ENCODE peak calls at places on chromosomes 5 and 9, in five cellular contexts. One of them, this sample, is unnamed.
A peak's percentile ranks its signal among the peaks of the same experiment; 100 is the strongest.

GRCh38 chr9:36572515-36573418 is at the start of gene MELK:
- DNase-seq in AG04449: no peak
- DNase-seq in stimulated activated CD4-positive, alpha-beta T cell treated with anti-CD3 and anti-CD28 coated beads, TNF-alpha, amount 100 ng/mL, for 48 hours: peak; percentile 84
- DNase-seq in DMS79 treated with DMSO at 0.1 percent for 48 hours: peak; percentile 79
- DNase-seq in GM20000: peak; percentile 93
- DNase-seq in this sample: peak; percentile 79

GRCh38 chr9:19924090-19924489 is 135.3 kb upstream of the SLC24A2 start:
- DNase-seq in stimulated activated CD4-positive, alpha-beta T cell treated with anti-CD3 and anti-CD28 coated beads, TNF-alpha, amount 100 ng/mL, for 48 hours: no peak
- DNase-seq in GM20000: no peak
- DNase-seq in DMS79 treated with DMSO at 0.1 percent for 48 hours: no peak
- DNase-seq in AG04449: no peak
- DNase-seq in this sample: no peak

GRCh38 chr9:131476777-131477345 is 25.9 kb upstream of the POMT1 start:
- DNase-seq in stimulated activated CD4-positive, alpha-beta T cell treated with anti-CD3 and anti-CD28 coated beads, TNF-alpha, amount 100 ng/mL, for 48 hours: no peak
- DNase-seq in AG04449: no peak
- DNase-seq in GM20000: no peak
- DNase-seq in DMS79 treated with DMSO at 0.1 percent for 48 hours: no peak
- DNase-seq in this sample: no peak

GRCh38 chr5:176870110-176870591 is 29.0 kb downstream of the HK3 start:
- DNase-seq in stimulated activated CD4-positive, alpha-beta T cell treated with anti-CD3 and anti-CD28 coated beads, TNF-alpha, amount 100 ng/mL, for 48 hours: no peak
- DNase-seq in GM20000: no peak
- DNase-seq in DMS79 treated with DMSO at 0.1 percent for 48 hours: no peak
- DNase-seq in AG04449: no peak
- DNase-seq in this sample: peak; percentile 53

GRCh38 chr5:3853366-3853765 is 257.7 kb downstream of the IRX1 start:
- DNase-seq in GM20000: no peak
- DNase-seq in AG04449: no peak
- DNase-seq in DMS79 treated with DMSO at 0.1 percent for 48 hours: no peak
- DNase-seq in stimulated activated CD4-positive, alpha-beta T cell treated with anti-CD3 and anti-CD28 coated beads, TNF-alpha, amount 100 ng/mL, for 48 hours: no peak
- DNase-seq in this sample: no peak

GRCh38 chr9:1034271-1034670 is 15.9 kb upstream of the DMRT2 start:
- DNase-seq in stimulated activated CD4-positive, alpha-beta T cell treated with anti-CD3 and anti-CD28 coated beads, TNF-alpha, amount 100 ng/mL, for 48 hours: no peak
- DNase-seq in GM20000: no peak
- DNase-seq in DMS79 treated with DMSO at 0.1 percent for 48 hours: no peak
- DNase-seq in AG04449: no peak
- DNase-seq in this sample: no peak

GRCh38 chr5:543755-544674 is 19.8 kb upstream of the SLC9A3 start:
- DNase-seq in AG04449: no peak
- DNase-seq in stimulated activated CD4-positive, alpha-beta T cell treated with anti-CD3 and anti-CD28 coated beads, TNF-alpha, amount 100 ng/mL, for 48 hours: peak; percentile 38
- DNase-seq in DMS79 treated with DMSO at 0.1 percent for 48 hours: no peak
- DNase-seq in GM20000: peak; percentile 93
- DNase-seq in this sample: no peak

GRCh38 chr5:155679530-155679929 is 647.4 kb upstream of the SGCD start:
- DNase-seq in DMS79 treated with DMSO at 0.1 percent for 48 hours: no peak
- DNase-seq in GM20000: no peak
- DNase-seq in stimulated activated CD4-positive, alpha-beta T cell treated with anti-CD3 and anti-CD28 coated beads, TNF-alpha, amount 100 ng/mL, for 48 hours: no peak
- DNase-seq in AG04449: no peak
- DNase-seq in this sample: no peak

GRCh38 chr9:74639112-74639511 is 142.0 kb downstream of the RORB start:
- DNase-seq in AG04449: no peak
- DNase-seq in stimulated activated CD4-positive, alpha-beta T cell treated with anti-CD3 and anti-CD28 coated beads, TNF-alpha, amount 100 ng/mL, for 48 hours: no peak
- DNase-seq in GM20000: no peak
- DNase-seq in DMS79 treated with DMSO at 0.1 percent for 48 hours: no peak
- DNase-seq in this sample: no peak